ENCODE peak calls at places on chromosomes 2 and 18, in seven cellular contexts. One of them, this sample, is unnamed.

GRCh38 chr2:239526666-239527415 is 126.0 kb upstream of the HDAC4 start:
- DNase-seq in K562: no peak
- DNase-seq in SK-N-SH: no peak
- DNase-seq in H1: no peak
- DNase-seq in HCT116: no peak
- DNase-seq in GM12878: no peak
- DNase-seq in HepG2: no peak
- DNase-seq in this sample: no peak

GRCh38 chr2:240244543-240244942 is 104.1 kb upstream of the OTOS start:
- DNase-seq in SK-N-SH: no peak
- DNase-seq in H1: no peak
- DNase-seq in HepG2: no peak
- DNase-seq in GM12878: no peak
- DNase-seq in HCT116: no peak
- DNase-seq in K562: no peak
- DNase-seq in this sample: no peak

GRCh38 chr2:16613475-16613874 is 52.2 kb downstream of the CYRIA start:
- DNase-seq in SK-N-SH: peak
- DNase-seq in HepG2: peak
- DNase-seq in HCT116: no peak
- DNase-seq in K562: peak
- DNase-seq in H1: no peak
- DNase-seq in GM12878: no peak
- DNase-seq in this sample: peak

GRCh38 chr2:54687595-54688152 is 35.8 kb upstream of the EML6 start:
- DNase-seq in H1: no peak
- DNase-seq in HepG2: no peak
- DNase-seq in K562: no peak
- DNase-seq in HCT116: no peak
- DNase-seq in GM12878: no peak
- DNase-seq in SK-N-SH: no peak
- DNase-seq in this sample: no peak

GRCh38 chr18:75915941-75916640 is 488.6 kb upstream of the SMIM21 start:
- DNase-seq in HCT116: no peak
- DNase-seq in H1: no peak
- DNase-seq in GM12878: no peak
- DNase-seq in SK-N-SH: peak
- DNase-seq in HepG2: no peak
- DNase-seq in K562: peak
- DNase-seq in this sample: no peak

GRCh38 chr2:54437588-54437987 is 18.5 kb upstream of the SPTBN1 start:
- DNase-seq in SK-N-SH: no peak
- DNase-seq in K562: no peak
- DNase-seq in HCT116: no peak
- DNase-seq in GM12878: no peak
- DNase-seq in HepG2: no peak
- DNase-seq in H1: no peak
- DNase-seq in this sample: no peak

GRCh38 chr2:195700480-195700879 is 43.5 kb downstream of the SLC39A10 start:
- DNase-seq in H1: no peak
- DNase-seq in K562: no peak
- DNase-seq in HepG2: no peak
- DNase-seq in HCT116: no peak
- DNase-seq in GM12878: no peak
- DNase-seq in SK-N-SH: no peak
- DNase-seq in this sample: no peak

GRCh38 chr18:31065036-31065773 is 22.7 kb upstream of the DSC3 start:
- DNase-seq in HCT116: no peak
- DNase-seq in SK-N-SH: no peak
- DNase-seq in H1: no peak
- DNase-seq in K562: no peak
- DNase-seq in GM12878: peak
- DNase-seq in HepG2: no peak
- DNase-seq in this sample: no peak

GRCh38 chr2:232478571-232479340 is 8.9 kb downstream of the ECEL1 start:
- DNase-seq in HCT116: no peak
- DNase-seq in K562: no peak
- DNase-seq in SK-N-SH: no peak
- DNase-seq in H1: no peak
- DNase-seq in HepG2: no peak
- DNase-seq in GM12878: no peak
- DNase-seq in this sample: no peak

GRCh38 chr2:234091432-234091879 is 41.0 kb downstream of the SPP2 start:
- DNase-seq in HCT116: no peak
- DNase-seq in SK-N-SH: no peak
- DNase-seq in GM12878: no peak
- DNase-seq in H1: no peak
- DNase-seq in HepG2: no peak
- DNase-seq in K562: no peak
- DNase-seq in this sample: peak

GRCh38 chr2:39640107-39640506 is 25.6 kb upstream of the TMEM178A start:
- DNase-seq in HCT116: no peak
- DNase-seq in H1: no peak
- DNase-seq in K562: no peak
- DNase-seq in GM12878: no peak
- DNase-seq in HepG2: no peak
- DNase-seq in SK-N-SH: no peak
- DNase-seq in this sample: no peak

GRCh38 chr2:102063360-102063947 is 71.7 kb downstream of the IL1R2 start:
- DNase-seq in H1: no peak
- DNase-seq in HepG2: no peak
- DNase-seq in K562: peak
- DNase-seq in HCT116: no peak
- DNase-seq in SK-N-SH: no peak
- DNase-seq in GM12878: no peak
- DNase-seq in this sample: peak

GRCh38 chr2:102062802-102063201 is 71.0 kb downstream of the IL1R2 start:
- DNase-seq in K562: peak
- DNase-seq in H1: no peak
- DNase-seq in HCT116: no peak
- DNase-seq in SK-N-SH: no peak
- DNase-seq in GM12878: no peak
- DNase-seq in HepG2: no peak
- DNase-seq in this sample: no peak

GRCh38 chr2:102064679-102065674 is 73.2 kb downstream of the IL1R2 start:
- DNase-seq in GM12878: no peak
- DNase-seq in SK-N-SH: peak
- DNase-seq in K562: peak
- DNase-seq in H1: no peak
- DNase-seq in HepG2: peak
- DNase-seq in HCT116: no peak
- DNase-seq in this sample: no peak

GRCh38 chr2:102065675-102066252 is 74.0 kb downstream of the IL1R2 start:
- DNase-seq in K562: peak
- DNase-seq in SK-N-SH: no peak
- DNase-seq in GM12878: no peak
- DNase-seq in HepG2: peak
- DNase-seq in H1: no peak
- DNase-seq in HCT116: peak
- DNase-seq in this sample: no peak

GRCh38 chr2:102063948-102064678 is 72.4 kb downstream of the IL1R2 start:
- DNase-seq in HepG2: peak
- DNase-seq in K562: peak
- DNase-seq in GM12878: no peak
- DNase-seq in SK-N-SH: peak
- DNase-seq in H1: no peak
- DNase-seq in HCT116: peak
- DNase-seq in this sample: peak
- H3K9ac ChIP-seq in HepG2: peak
- H3K9ac ChIP-seq in K562: peak
- H3K9ac ChIP-seq in GM12878: no peak
- H3K9ac ChIP-seq in SK-N-SH: peak
- H3K9ac ChIP-seq in H1: no peak
- H3K9ac ChIP-seq in HCT116: peak
- H3K9ac ChIP-seq in this sample: peak

DNA sequence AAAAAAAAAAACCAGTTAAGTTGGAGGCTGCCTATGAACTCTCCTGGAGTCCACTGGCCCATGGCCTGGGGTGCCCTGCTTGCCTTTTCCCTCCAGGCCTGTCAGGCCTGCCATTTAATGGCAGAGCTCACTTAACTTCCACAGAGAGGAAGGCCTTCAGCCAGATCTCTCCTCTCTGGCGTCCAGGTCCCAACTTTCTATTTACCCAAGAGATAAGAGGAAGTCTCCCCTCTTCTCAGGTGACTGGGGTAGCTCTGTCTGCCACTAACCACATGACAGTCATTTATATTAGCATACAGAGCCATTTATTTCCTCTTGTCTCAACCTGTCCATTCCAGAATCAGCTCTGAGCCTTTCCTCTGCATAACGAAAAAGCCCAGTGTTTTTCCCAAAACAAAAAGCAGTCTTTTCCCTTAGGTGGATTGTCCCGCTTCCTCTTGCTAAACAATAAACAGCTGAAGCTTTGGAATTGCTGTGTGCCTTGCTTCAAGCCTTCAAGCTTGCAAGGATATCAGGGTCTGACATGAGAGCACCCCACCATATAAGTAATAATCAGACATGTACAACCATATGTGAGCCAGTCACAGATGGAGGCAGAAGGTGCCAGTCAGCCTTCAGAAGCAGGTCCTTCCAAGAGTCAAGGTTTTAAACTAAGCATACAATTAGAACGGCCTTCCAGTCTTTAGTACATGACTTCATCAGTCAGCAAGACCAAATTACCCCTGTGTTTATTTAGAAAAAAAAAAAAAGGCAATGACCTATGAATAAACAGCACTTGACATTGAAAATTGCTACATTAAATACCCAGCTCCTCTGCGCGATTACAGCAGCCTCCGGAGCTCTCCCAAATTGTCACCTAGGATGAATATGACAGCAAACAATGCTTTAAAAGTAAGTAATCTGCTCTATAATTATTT is 71.3 kb upstream of the STPG4 start:
- DNase-seq in H1: no peak
- DNase-seq in GM12878: no peak
- DNase-seq in HCT116: no peak
- DNase-seq in HepG2: peak
- DNase-seq in K562: no peak
- DNase-seq in SK-N-SH: no peak
- DNase-seq in this sample: no peak
- TF ChIP-seq MAX in H1: no peak
- TF ChIP-seq MAX in GM12878: no peak
- TF ChIP-seq MAX in HCT116: no peak
- TF ChIP-seq MAX in HepG2: no peak
- TF ChIP-seq MAX in K562: no peak
- TF ChIP-seq MAX in SK-N-SH: no peak
- TF ChIP-seq MAX in this sample: no peak

DNA sequence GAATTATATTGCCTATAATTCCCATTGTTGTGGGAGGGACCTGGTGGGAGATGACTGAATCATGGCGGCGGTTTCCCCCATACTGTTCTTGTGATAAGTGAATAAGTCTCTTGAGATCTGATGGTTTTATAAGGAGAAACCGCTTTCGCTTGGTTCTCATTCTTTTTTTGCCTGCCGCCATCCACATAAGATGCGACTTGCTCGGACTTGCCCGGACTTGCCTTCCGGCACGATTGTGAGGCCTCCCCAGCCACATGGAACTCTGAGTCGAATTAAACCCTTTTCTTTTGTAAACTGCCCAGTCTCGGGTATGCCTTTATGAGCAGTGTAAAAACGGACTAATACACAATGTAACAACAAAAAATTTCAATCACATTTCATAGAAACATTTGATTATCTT is 115.8 kb downstream of the C2orf74 start:
- DNase-seq in HepG2: no peak
- DNase-seq in GM12878: no peak
- DNase-seq in SK-N-SH: no peak
- DNase-seq in H1: no peak
- DNase-seq in K562: no peak
- DNase-seq in HCT116: no peak
- DNase-seq in this sample: no peak
- H3K27ac ChIP-seq in HepG2: peak
- H3K27ac ChIP-seq in GM12878: no peak
- H3K27ac ChIP-seq in SK-N-SH: no peak
- H3K27ac ChIP-seq in H1: peak
- H3K27ac ChIP-seq in K562: no peak
- H3K27ac ChIP-seq in HCT116: peak
- H3K27ac ChIP-seq in this sample: no peak

GRCh38 chr2:9799729-9800632 is 43.3 kb upstream of the TAF1B start:
- DNase-seq in GM12878: peak
- DNase-seq in HCT116: peak
- DNase-seq in H1: peak
- DNase-seq in SK-N-SH: peak
- DNase-seq in HepG2: peak
- DNase-seq in K562: peak
- DNase-seq in this sample: peak
- H3K9ac ChIP-seq in GM12878: no peak
- H3K9ac ChIP-seq in HCT116: no peak
- H3K9ac ChIP-seq in H1: no peak
- H3K9ac ChIP-seq in SK-N-SH: no peak
- H3K9ac ChIP-seq in HepG2: peak
- H3K9ac ChIP-seq in K562: no peak
- H3K9ac ChIP-seq in this sample: no peak

DNA sequence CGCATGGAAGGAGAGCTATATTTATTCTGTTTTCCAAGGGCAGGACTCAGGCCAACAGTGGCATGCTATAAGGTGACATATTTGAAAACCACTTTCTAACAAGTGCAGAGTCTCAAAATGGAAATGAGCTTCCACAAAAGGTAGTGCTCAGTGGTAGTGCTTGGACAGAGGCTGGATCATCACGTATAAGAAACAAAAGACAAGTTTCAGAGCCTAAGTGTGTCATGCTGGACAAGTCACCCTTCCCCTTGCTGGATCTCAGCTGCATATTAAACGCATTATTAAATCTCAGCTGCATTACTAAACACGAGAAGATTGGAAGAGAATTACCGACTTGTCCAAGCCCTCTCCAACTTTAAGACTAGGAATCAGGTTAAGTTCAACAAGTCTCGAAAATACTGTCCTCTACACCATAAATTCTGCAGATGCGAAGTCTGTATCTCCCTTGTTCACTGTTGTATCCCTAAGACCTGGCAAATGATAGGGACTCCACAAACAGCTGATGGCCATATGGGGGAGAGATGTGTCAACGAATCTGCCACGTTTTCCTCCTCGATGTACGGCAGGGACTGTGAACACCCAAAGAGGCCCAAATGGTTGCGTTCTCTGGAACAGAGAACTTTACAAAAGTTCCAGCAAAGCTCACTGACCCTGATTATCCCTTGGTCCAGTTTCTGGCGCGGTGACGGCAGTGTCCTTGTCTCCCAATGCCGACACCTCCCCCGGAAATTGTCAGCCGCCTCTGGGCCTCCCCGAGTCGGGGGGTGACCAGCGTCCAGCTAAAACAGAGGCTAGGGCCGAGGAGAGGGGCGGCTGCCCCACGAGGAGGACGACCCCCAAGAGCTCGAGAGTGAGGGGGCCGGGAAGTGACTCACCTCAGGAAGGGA is 611 bp downstream of the NOL10 start:
- DNase-seq in H1: no peak
- DNase-seq in SK-N-SH: no peak
- DNase-seq in K562: peak
- DNase-seq in GM12878: no peak
- DNase-seq in HepG2: no peak
- DNase-seq in HCT116: no peak
- DNase-seq in this sample: peak
- TF ChIP-seq MAX in H1: no peak
- TF ChIP-seq MAX in SK-N-SH: no peak
- TF ChIP-seq MAX in K562: no peak
- TF ChIP-seq MAX in GM12878: no peak
- TF ChIP-seq MAX in HepG2: no peak
- TF ChIP-seq MAX in HCT116: no peak
- TF ChIP-seq MAX in this sample: no peak